ENCODE peak calls at places on chromosomes 13 and 19, in five cellular contexts. D, B, G, I and F are unnamed samples.

GRCh38 chr19:58218899-58219298 is 9.8 kb upstream of the ZNF544 start:
- DNase-seq in B (no peak), D (no peak), G (no peak), I (peak), F (no peak)

GRCh38 chr13:104382941-104383340 is 1316.7 kb upstream of the SLC10A2 start:
- DNase-seq in D (no peak), B (no peak), I (peak), G (peak), F (no peak)

GRCh38 chr19:2888739-2889224 is 11.9 kb upstream of the ZNF57 start:
- DNase-seq in B (peak), G (peak), D (peak), I (no peak), F (peak)

GRCh38 chr13:83865161-83866137 is 16.8 kb downstream of the SLITRK1 start:
- DNase-seq in B (no peak), I (no peak), D (no peak), G (no peak), F (no peak)

GRCh38 chr13:82800391-82800790 is 1081.9 kb downstream of the SLITRK1 start:
- DNase-seq in B (no peak), I (no peak), G (no peak), D (no peak), F (no peak)

GRCh38 chr13:105363747-105364177 is 1171.7 kb downstream of the EFNB2 start:
- DNase-seq in D (no peak), I (no peak), B (no peak), G (no peak), F (no peak)

GRCh38 chr13:99385940-99386339 is 78.7 kb upstream of the GPR183 start:
- DNase-seq in B (no peak), I (no peak), G (no peak), D (no peak), F (no peak)

GRCh38 chr19:45146251-45146650 is 14.5 kb downstream of the NKPD1 start:
- DNase-seq in D (no peak), I (no peak), B (no peak), G (no peak), F (no peak)

GRCh38 chr13:74641586-74641985 is 507.4 kb upstream of the KLF12 start:
- DNase-seq in G (peak), I (peak), B (no peak), D (no peak), F (no peak)

GRCh38 chr19:31415322-31415721 is 66.1 kb upstream of the TSHZ3 start:
- DNase-seq in G (no peak), D (no peak), I (no peak), B (no peak), F (no peak)

GRCh38 chr13:91557328-91557727 is 158.9 kb downstream of the GPC5 start:
- DNase-seq in G (no peak), B (no peak), D (no peak), I (no peak), F (no peak)

GRCh38 chr19:11887618-11888531 is at the start of gene ZNF69:
- DNase-seq in D (peak), B (peak), I (peak), G (peak), F (peak)

GRCh38 chr13:34506796-34507195 is 435.3 kb upstream of the NBEA start:
- DNase-seq in I (no peak), D (no peak), B (no peak), G (no peak), F (no peak)

GRCh38 chr13:114100446-114101320 is 31.7 kb downstream of the RASA3 start:
- DNase-seq in G (no peak), B (no peak), D (no peak), I (peak), F (peak)

GRCh38 chr19:39679791-39680168 is 24.1 kb downstream of the LGALS16 start:
- DNase-seq in G (no peak), B (no peak), D (no peak), I (no peak), F (no peak)

GRCh38 chr13:30113983-30114491 is 193.3 kb downstream of the KATNAL1 start:
- DNase-seq in B (no peak), D (no peak), I (no peak), G (no peak), F (no peak)

GRCh38 chr13:99996177-99996705 is 14.7 kb downstream of the ZIC2 start:
- DNase-seq in D (no peak), G (no peak), B (no peak), I (peak), F (no peak)

GRCh38 chr13:112722433-112723250 is 32.8 kb downstream of the ATP11A start:
- DNase-seq in G (peak), D (peak), B (no peak), I (peak), F (peak)

GRCh38 chr19:13118424-13119193 is 545 bp downstream of the NACC1 start:
- DNase-seq in D (peak), G (peak), I (no peak), B (no peak), F (peak)

GRCh38 chr19:17469092-17469370 is 1.3 kb upstream of the SLC27A1 start:
- DNase-seq in G (no peak), D (no peak), B (no peak), I (no peak), F (no peak)

GRCh38 chr19:49592486-49593232 is 1.7 kb downstream of the PRR12 start:
- DNase-seq in D (no peak), I (peak), G (peak), B (no peak), F (no peak)

GRCh38 chr13:111202745-111203144 is 87.6 kb downstream of the ARHGEF7 start:
- DNase-seq in G (no peak), I (peak), B (no peak), D (no peak), F (no peak)

GRCh38 chr13:111202149-111202548 is 87.0 kb downstream of the ARHGEF7 start:
- DNase-seq in B (no peak), D (no peak), I (no peak), G (no peak), F (no peak)

GRCh38 chr13:111206148-111206547 is 91.0 kb downstream of the ARHGEF7 start:
- DNase-seq in B (no peak), D (no peak), I (no peak), G (no peak), F (no peak)

GRCh38 chr13:111204438-111205177 is 89.5 kb downstream of the ARHGEF7 start:
- DNase-seq in D (peak), I (peak), B (no peak), G (peak), F (peak)

DNA sequence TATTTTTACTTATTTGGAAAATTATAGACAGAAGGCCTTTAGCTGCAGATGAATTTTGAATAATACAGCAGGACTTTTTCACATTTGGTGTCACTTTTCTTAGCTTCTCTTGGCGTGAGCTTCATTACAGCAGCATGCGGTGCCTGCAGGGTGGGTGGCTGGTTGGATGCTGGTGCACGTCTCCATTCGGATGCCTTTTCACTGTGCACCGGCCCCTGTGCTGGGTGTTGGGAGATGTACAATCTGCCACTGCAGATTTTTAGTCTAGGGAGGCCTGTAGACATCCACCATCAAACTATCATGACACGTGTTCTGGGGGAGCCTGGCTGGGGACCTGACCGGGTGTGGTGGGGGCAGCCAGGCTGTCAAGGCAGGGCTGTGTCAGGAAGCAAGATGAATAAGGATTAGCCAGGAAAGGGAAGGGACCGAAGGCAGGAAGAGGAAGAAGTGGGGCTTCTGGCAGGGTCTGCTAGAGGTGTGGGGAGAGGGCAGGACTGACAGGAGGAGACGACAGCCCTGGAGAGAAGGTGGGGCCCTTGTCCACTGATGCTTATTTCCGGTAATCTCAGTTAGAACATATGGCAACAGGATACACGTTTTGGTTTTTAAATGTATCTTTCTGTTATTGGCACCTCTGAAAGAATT is 88.8 kb downstream of the ARHGEF7 start:
- DNase-seq in D (no peak), B (no peak), G (no peak), I (no peak), F (no peak)
- H3K4me3 ChIP-seq in D (no peak), B (no peak), G (no peak), I (peak), F (peak)

GRCh38 chr19:616732-617526 is 16.4 kb downstream of the POLRMT start:
- DNase-seq in G (no peak), D (no peak), I (no peak), B (no peak), F (peak)

GRCh38 chr19:618674-619285 is 14.6 kb downstream of the POLRMT start:
- DNase-seq in B (no peak), G (no peak), I (no peak), D (no peak), F (peak)

GRCh38 chr19:616276-616675 is 17.1 kb downstream of the POLRMT start:
- DNase-seq in D (no peak), G (no peak), I (no peak), B (no peak), F (no peak)

GRCh38 chr19:618247-618619 is 15.1 kb downstream of the POLRMT start:
- DNase-seq in B (no peak), I (no peak), G (no peak), D (no peak), F (peak)

GRCh38 chr19:617551-618246 is 15.6 kb downstream of the POLRMT start:
- DNase-seq in B (no peak), D (no peak), G (no peak), I (no peak), F (no peak)
- H3K4me3 ChIP-seq in B (no peak), D (no peak), G (no peak), I (no peak), F (no peak)

DNA sequence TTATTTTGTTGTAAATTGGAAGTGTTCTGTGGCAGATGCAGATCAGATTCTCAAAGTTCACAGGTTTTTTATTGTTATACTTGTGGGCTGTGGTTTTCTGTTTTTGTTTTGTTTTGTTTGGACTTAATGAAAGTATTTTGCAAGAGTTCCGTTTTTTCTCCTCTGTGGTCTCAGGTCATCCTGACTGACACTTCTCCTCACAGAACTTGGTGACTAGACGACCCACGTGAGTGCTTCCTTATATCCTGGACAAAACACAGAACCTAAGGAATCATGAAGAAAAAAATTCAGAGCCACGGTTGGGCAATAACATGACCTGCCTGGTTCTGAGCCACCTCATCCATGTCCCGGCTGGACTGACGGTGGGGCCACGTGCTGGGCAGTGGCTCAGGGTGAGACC is 2.5 kb upstream of the RFPL4AL1 start:
- DNase-seq in I (no peak), G (no peak), D (no peak), B (no peak), F (no peak)
- H3K4me3 ChIP-seq in I (no peak), G (no peak), D (no peak), B (no peak), F (no peak)

GRCh38 chr19:43464089-43464775 is 1.2 kb downstream of the LYPD3 start:
- DNase-seq in D (peak), I (no peak), B (peak), G (no peak), F (peak)

GRCh38 chr19:43462887-43463380 is 2.5 kb downstream of the LYPD3 start:
- DNase-seq in D (no peak), G (no peak), B (no peak), I (no peak), F (no peak)

GRCh38 chr19:43463381-43464088 is 1.9 kb downstream of the LYPD3 start:
- DNase-seq in D (peak), G (peak), I (peak), B (peak), F (peak)

GRCh38 chr19:43461303-43461702 is 4.1 kb downstream of the LYPD3 start:
- DNase-seq in D (no peak), G (no peak), I (no peak), B (no peak), F (no peak)

DNA sequence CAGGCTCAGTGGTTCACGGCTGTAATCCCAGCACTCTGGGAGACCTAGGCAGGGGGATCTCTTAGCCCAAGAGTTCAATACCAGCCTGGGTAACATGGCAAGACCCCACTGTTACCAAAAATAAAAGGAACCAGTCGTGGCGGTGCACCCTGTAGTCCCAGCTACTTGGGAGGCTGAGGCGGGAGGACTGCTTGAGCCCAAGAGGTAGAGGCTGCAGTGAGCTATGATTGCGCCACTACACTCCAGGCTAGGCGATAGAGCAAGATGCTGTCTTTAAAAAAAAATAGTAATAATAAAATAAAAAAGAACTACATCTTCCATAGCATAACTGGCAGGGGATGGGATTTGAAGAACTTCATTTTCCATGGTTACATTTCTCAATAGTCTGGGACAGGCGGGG is 3.0 kb downstream of the LYPD3 start:
- DNase-seq in G (no peak), B (no peak), I (no peak), D (no peak), F (no peak)
- H3K4me3 ChIP-seq in G (no peak), B (no peak), I (no peak), D (no peak), F (no peak)

GRCh38 chr13:45191874-45192273 is 9.0 kb downstream of the KCTD4 start:
- DNase-seq in I (no peak), D (no peak), G (no peak), B (no peak), F (no peak)
- H3K4me3 ChIP-seq in I (no peak), D (no peak), G (no peak), B (no peak), F (no peak)